ENCODE peak calls at places on chromosomes 4 and X, in six cellular contexts. Z, S, V, Y, O and R are unnamed samples.
A peak's percentile ranks its signal among the peaks of the same experiment; 100 is the strongest.

GRCh38 chrX:2272337-2272736 is 228.4 kb downstream of the DHRSX start:
- DNase-seq in Z (no peak), S (no peak), V (no peak), Y (no peak), O (no peak), R (no peak)

GRCh38 chr4:3712112-3712805 is 53.9 kb upstream of the ADRA2C start:
- DNase-seq in Z (no peak), S (peak; percentile 46), V (no peak), Y (no peak), O (no peak), R (no peak)

GRCh38 chr4:38223801-38224236 is 263.6 kb downstream of the PTTG2 start:
- DNase-seq in Z (no peak), S (peak; percentile 69), V (no peak), Y (no peak), O (no peak), R (no peak)

GRCh38 chr4:88251914-88252313 is 32.4 kb downstream of the PPM1K start:
- DNase-seq in Z (no peak), S (no peak), V (no peak), Y (no peak), O (no peak), R (no peak)

GRCh38 chrX:115408736-115409390 is 119.3 kb downstream of the LUZP4 start:
- DNase-seq in Z (no peak), S (peak; percentile 78), V (no peak), Y (no peak), O (no peak), R (no peak)

GRCh38 chr4:71206763-71207162 is 132.1 kb upstream of the SLC4A4 start:
- DNase-seq in Z (no peak), S (no peak), V (no peak), Y (no peak), O (no peak), R (no peak)

GRCh38 chrX:2147928-2148327 is 352.8 kb downstream of the DHRSX start:
- DNase-seq in Z (no peak), S (no peak), V (no peak), Y (no peak), O (no peak), R (no peak)

GRCh38 chr4:86586160-86586572 is 7.9 kb upstream of the PTPN13 start:
- DNase-seq in Z (no peak), S (no peak), V (peak; percentile 21), Y (peak; percentile 91), O (no peak), R (peak; percentile 63)

GRCh38 chr4:732480-732879 is 26.8 kb downstream of the PCGF3 start:
- DNase-seq in Z (no peak), S (no peak), V (no peak), Y (no peak), O (no peak), R (no peak)

GRCh38 chr4:183201331-183201730 is 102.3 kb downstream of the WWC2 start:
- DNase-seq in Z (no peak), S (no peak), V (no peak), Y (peak; percentile 50), O (no peak), R (no peak)